ENCODE peak calls at places on chromosomes 16 and 17, in four cellular contexts. X is K562, Y is HepG2, E is GM12878. I is an unnamed sample.

GRCh38 chr17:39152134-39152884 is 872 bp upstream of the PLXDC1 start:
- DNase-seq in X (no peak), Y (no peak), E (no peak), I (peak)

GRCh38 chr17:82213251-82214011 is 789 bp upstream of the CCDC57 start:
- DNase-seq in X (peak), Y (peak), E (no peak), I (peak)

GRCh38 chr16:4212207-4212933 is 29.5 kb downstream of the SRL start:
- DNase-seq in X (no peak), Y (no peak), E (no peak), I (no peak)

GRCh38 chr17:67211742-67212141 is 33.3 kb downstream of the HELZ start:
- DNase-seq in X (no peak), Y (peak), E (no peak), I (no peak)

GRCh38 chr17:51876986-51877385 is 281.5 kb downstream of the CA10 start:
- DNase-seq in X (no peak), Y (no peak), E (no peak), I (no peak)

GRCh38 chr16:30637952-30638351 is 12.8 kb upstream of the PRR14 start:
- DNase-seq in X (no peak), Y (peak), E (no peak), I (peak)

GRCh38 chr17:74213897-74214386 is 571 bp downstream of the TTYH2 start:
- DNase-seq in X (no peak), Y (no peak), E (no peak), I (no peak)

GRCh38 chr17:17315142-17315821 is 12.1 kb downstream of the NT5M start:
- DNase-seq in X (no peak), Y (no peak), E (no peak), I (no peak)

GRCh38 chr16:23842137-23842600 is 6.4 kb downstream of the PRKCB start:
- DNase-seq in X (no peak), Y (no peak), E (peak), I (no peak)

GRCh38 chr16:30473231-30474061 is 904 bp downstream of the ITGAL start:
- DNase-seq in X (no peak), Y (no peak), E (no peak), I (no peak)

GRCh38 chr17:40606548-40607353 is 40.9 kb downstream of the SMARCE1 start:
- DNase-seq in X (no peak), Y (no peak), E (no peak), I (no peak)

DNA sequence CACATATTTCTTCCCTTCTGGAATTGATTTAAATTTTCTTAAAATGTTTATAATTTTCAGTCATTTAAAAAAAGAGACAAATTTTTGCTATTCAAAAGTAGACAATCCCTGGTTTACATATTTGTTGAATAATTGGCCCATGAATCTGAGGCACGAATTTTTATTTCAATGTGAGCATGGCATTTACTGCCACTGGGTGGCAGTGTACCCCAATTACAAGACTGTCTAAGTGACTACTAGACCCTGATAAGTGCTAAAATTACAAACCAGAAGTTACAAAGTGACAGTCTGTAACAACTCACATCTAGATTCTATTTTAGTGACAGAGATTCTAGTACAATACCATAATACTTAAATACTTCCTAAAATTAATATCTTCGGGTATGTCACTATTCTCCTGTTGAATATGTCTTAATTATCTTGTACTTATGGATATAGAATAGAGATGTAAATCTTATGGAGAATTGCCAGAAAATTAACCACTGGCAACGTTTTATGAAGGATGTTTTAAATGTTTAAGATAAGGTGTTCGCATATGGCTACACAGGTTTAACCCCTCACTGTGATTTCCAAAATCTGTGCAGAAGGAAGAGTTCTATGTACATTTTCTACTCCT is 235.8 kb downstream of the MAP2K4 start:
- DNase-seq in X (peak), Y (peak), E (peak), I (peak)
- TF ChIP-seq BHLHE40 in X (no peak), Y (no peak), E (no peak), I (no peak)

GRCh38 chr16:28140788-28141618 is 70.8 kb downstream of the XPO6 start:
- DNase-seq in X (no peak), Y (peak), E (peak), I (no peak)
- TF ChIP-seq FOXK2 in X (no peak), Y (no peak), E (no peak), I (no peak)

GRCh38 chr16:57478396-57479024 is 7.8 kb downstream of the DOK4 start:
- DNase-seq in X (no peak), Y (no peak), E (no peak), I (no peak)
- TF ChIP-seq BHLHE40 in X (no peak), Y (no peak), E (no peak), I (no peak)

GRCh38 chr17:35146214-35146833 is 1.3 kb upstream of the UNC45B start:
- DNase-seq in X (no peak), Y (peak), E (no peak), I (no peak)
- TF ChIP-seq FOXK2 in X (no peak), Y (no peak), E (no peak), I (no peak)

GRCh38 chr17:49210158-49211029 is at the start of the genes ABI3 and GNGT2:
- DNase-seq in X (no peak), Y (no peak), E (peak), I (no peak)
- TF ChIP-seq BHLHE40 in X (no peak), Y (no peak), E (peak), I (no peak)

GRCh38 chr17:77914440-77915254 is 43.9 kb upstream of the TNRC6C start:
- DNase-seq in X (no peak), Y (no peak), E (no peak), I (no peak)
- TF ChIP-seq FOXK2 in X (no peak), Y (no peak), E (no peak), I (no peak)

GRCh38 chr17:32398946-32399345 is 45.4 kb upstream of the PSMD11 start:
- DNase-seq in X (no peak), Y (no peak), E (no peak), I (no peak)
- TF ChIP-seq BHLHE40 in X (no peak), Y (no peak), E (no peak), I (no peak)

GRCh38 chr17:56125830-56126819 is 27.1 kb upstream of the ANKFN1 start:
- DNase-seq in X (peak), Y (peak), E (no peak), I (peak)
- TF ChIP-seq FOXK2 in X (no peak), Y (no peak), E (no peak), I (no peak)

GRCh38 chr17:79775635-79776034 is 2.3 kb upstream of the CBX2 start:
- DNase-seq in X (no peak), Y (no peak), E (no peak), I (no peak)

GRCh38 chr17:79777844-79778503 is at the start of gene CBX2:
- DNase-seq in X (peak), Y (peak), E (no peak), I (peak)

GRCh38 chr17:79776378-79777165 is 1.4 kb upstream of the CBX2 start:
- DNase-seq in X (no peak), Y (peak), E (no peak), I (no peak)

GRCh38 chr17:79778504-79779087 is 648 bp downstream of the CBX2 start:
- DNase-seq in X (peak), Y (no peak), E (no peak), I (peak)

GRCh38 chr17:79777166-79777843 is 643 bp upstream of the CBX2 start:
- DNase-seq in X (no peak), Y (peak), E (no peak), I (no peak)
- TF ChIP-seq BHLHE40 in X (peak), Y (no peak), E (no peak), I (no peak)

I was measured in HEK293T.